ENCODE peak calls at places on chromosomes 4 and X, in nine cellular contexts. M, W, U, H, J, E, Z, X and Y are unnamed samples.
A peak's percentile ranks its signal among the peaks of the same experiment; 100 is the strongest.

GRCh38 chr4:141711211-141711610 is 74.8 kb downstream of the IL15 start:
- DNase-seq in M (no peak), W (no peak), U (no peak), H (no peak), J (peak; percentile 42), E (no peak), Z (no peak), X (no peak), Y (no peak)

GRCh38 chr4:1596393-1596792 is 87.7 kb downstream of the FAM53A start:
- DNase-seq in M (peak; percentile 23), W (no peak), U (no peak), H (peak; percentile 22), J (no peak), E (no peak), Z (no peak), X (no peak), Y (no peak)

GRCh38 chr4:125116431-125116830 is 198.3 kb upstream of the FAT4 start:
- DNase-seq in M (no peak), W (no peak), U (no peak), H (no peak), J (peak; percentile 20), E (no peak), Z (no peak), X (no peak), Y (no peak)

GRCh38 chrX:110168585-110168984 is 149.3 kb downstream of the AMMECR1 start:
- DNase-seq in M (no peak), W (no peak), U (no peak), H (no peak), J (no peak), E (no peak), Z (no peak), X (no peak), Y (no peak)

GRCh38 chrX:150696836-150697235 is 3.6 kb downstream of the MTMR1 start:
- DNase-seq in M (no peak), W (no peak), U (no peak), H (no peak), J (no peak), E (no peak), Z (no peak), X (no peak), Y (no peak)

GRCh38 chr4:95510877-95511276 is 37.9 kb downstream of the UNC5C start:
- DNase-seq in M (no peak), W (no peak), U (no peak), H (no peak), J (no peak), E (no peak), Z (no peak), X (no peak), Y (no peak)

GRCh38 chr4:110396963-110397362 is 79.0 kb upstream of the ENPEP start:
- DNase-seq in M (no peak), W (no peak), U (no peak), H (no peak), J (no peak), E (no peak), Z (no peak), X (no peak), Y (no peak)

GRCh38 chrX:37912286-37912685 is 64.9 kb upstream of the DYNLT3 start:
- DNase-seq in M (no peak), W (no peak), U (no peak), H (no peak), J (peak; percentile 41), E (no peak), Z (no peak), X (no peak), Y (no peak)

GRCh38 chr4:62912531-62912930 is 1496.7 kb downstream of the TECRL start:
- DNase-seq in M (no peak), W (no peak), U (no peak), H (no peak), J (no peak), E (no peak), Z (no peak), X (no peak), Y (no peak)

GRCh38 chr4:8303081-8303480 is 33.5 kb downstream of the HTRA3 start:
- DNase-seq in M (peak; percentile 21), W (peak; percentile 24), U (no peak), H (peak; percentile 18), J (no peak), E (no peak), Z (no peak), X (peak; percentile 3), Y (peak; percentile 31)

GRCh38 chrX:153687121-153688039 is at the start of gene SLC6A8:
- DNase-seq in M (peak; percentile 71), W (peak; percentile 87), U (no peak), H (peak; percentile 65), J (peak; percentile 56), E (peak; percentile 68), Z (peak; percentile 70), X (peak; percentile 71), Y (peak; percentile 67)

GRCh38 chrX:19174401-19175025 is 52.2 kb upstream of the ADGRG2 start:
- DNase-seq in M (no peak), W (no peak), U (no peak), H (no peak), J (peak; percentile 7), E (peak; percentile 66), Z (no peak), X (no peak), Y (no peak)

GRCh38 chr4:59540311-59540710 is 1659.8 kb upstream of the ADGRL3 start:
- DNase-seq in M (no peak), W (no peak), U (no peak), H (no peak), J (no peak), E (no peak), Z (no peak), X (no peak), Y (no peak)

GRCh38 chr4:40577588-40578253 is 51.9 kb downstream of the RBM47 start:
- DNase-seq in M (no peak), W (no peak), U (no peak), H (no peak), J (no peak), E (no peak), Z (no peak), X (no peak), Y (no peak)
- H3K27ac ChIP-seq in M (peak overlapping the region; percentile 65), W (peak overlapping the region; percentile 59), U (peak overlapping the region; percentile 59), H (peak overlapping the region; percentile 80), J (peak overlapping the region; percentile 92), E (peak overlapping the region; percentile 40), Z (no peak overlapping the region), X (peak overlapping the region; percentile 80), Y (peak overlapping the region; percentile 76)

GRCh38 chrX:319579-320125 is 1.1 kb upstream of the GTPBP6 start:
- DNase-seq in M (peak; percentile 70), W (no peak), U (no peak), H (peak; percentile 67), J (no peak), E (no peak), Z (no peak), X (peak; percentile 35), Y (peak; percentile 49)

GRCh38 chrX:317424-318067 is 1.1 kb downstream of the GTPBP6 start:
- DNase-seq in M (no peak), W (peak; percentile 57), U (peak; percentile 8), H (no peak), J (no peak), E (no peak), Z (no peak), X (no peak), Y (no peak)

GRCh38 chrX:318739-319578 is at the start of gene GTPBP6:
- DNase-seq in M (peak; percentile 100), W (peak; percentile 100), U (peak; percentile 81), H (peak; percentile 100), J (peak; percentile 100), E (peak; percentile 100), Z (peak; percentile 100), X (peak; percentile 100), Y (peak; percentile 100)

GRCh38 chrX:318068-318738 is 393 bp downstream of the GTPBP6 start:
- DNase-seq in M (peak; percentile 98), W (peak; percentile 100), U (peak; percentile 48), H (peak; percentile 99), J (peak; percentile 99), E (peak; percentile 99), Z (peak; percentile 100), X (peak; percentile 99), Y (peak; percentile 98)

GRCh38 chrX:320126-320783 is 1.7 kb upstream of the GTPBP6 start:
- DNase-seq in M (peak; percentile 57), W (no peak), U (no peak), H (peak; percentile 43), J (peak; percentile 28), E (no peak), Z (no peak), X (peak; percentile 26), Y (peak; percentile 38)
- H3K27ac ChIP-seq in M (no peak overlapping the region), W (no peak overlapping the region), U (peak overlapping the region; percentile 66), H (peak overlapping the region; percentile 88), J (no peak overlapping the region), E (no peak overlapping the region), Z (no peak overlapping the region), X (peak overlapping the region; percentile 96), Y (no peak overlapping the region)

DNA sequence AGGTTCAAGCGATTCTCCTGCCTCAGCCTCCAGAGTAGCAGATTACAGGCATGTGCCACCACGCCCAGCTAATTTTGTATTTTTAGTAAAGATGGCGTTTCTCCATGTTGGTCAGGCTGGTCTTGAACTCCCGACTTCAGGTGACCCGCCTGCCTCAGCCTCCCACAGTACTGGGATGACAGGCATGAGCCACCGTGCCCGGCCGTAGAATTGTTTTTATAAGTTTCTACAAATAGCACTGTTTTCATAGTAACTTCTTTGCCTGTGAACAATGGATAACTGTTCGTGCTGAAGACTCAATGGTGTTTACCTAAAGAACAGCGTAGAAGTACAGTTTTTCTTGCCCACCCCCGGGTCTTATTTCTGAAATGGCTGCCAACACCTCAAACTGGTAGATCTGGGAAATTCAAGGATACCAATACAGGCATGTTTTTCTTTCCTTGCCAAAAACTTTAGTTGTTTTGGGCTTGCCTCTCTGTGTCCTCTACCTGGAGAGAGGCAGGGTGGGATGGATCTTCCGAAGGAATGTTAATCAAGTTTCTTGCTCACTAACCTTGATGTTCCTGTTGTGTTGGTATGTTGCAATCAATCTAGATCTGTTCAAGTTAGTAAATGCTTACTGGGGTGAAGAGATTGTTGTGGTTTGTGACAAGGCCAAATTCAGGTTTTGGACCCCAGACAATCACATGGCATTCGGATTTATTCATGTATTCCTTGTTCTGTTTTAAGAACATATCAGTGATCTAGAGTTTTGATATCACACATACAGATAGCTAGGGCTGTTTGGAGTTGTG is 2.8 kb upstream of the RUFY3 start:
- DNase-seq in M (no peak), W (no peak), U (no peak), H (no peak), J (no peak), E (no peak), Z (no peak), X (no peak), Y (no peak)
- H3K27ac ChIP-seq in M (no peak overlapping the region), W (no peak overlapping the region), U (no peak overlapping the region), H (no peak overlapping the region), J (no peak overlapping the region), E (no peak overlapping the region), Z (no peak overlapping the region), X (no peak overlapping the region), Y (no peak overlapping the region)

DNA sequence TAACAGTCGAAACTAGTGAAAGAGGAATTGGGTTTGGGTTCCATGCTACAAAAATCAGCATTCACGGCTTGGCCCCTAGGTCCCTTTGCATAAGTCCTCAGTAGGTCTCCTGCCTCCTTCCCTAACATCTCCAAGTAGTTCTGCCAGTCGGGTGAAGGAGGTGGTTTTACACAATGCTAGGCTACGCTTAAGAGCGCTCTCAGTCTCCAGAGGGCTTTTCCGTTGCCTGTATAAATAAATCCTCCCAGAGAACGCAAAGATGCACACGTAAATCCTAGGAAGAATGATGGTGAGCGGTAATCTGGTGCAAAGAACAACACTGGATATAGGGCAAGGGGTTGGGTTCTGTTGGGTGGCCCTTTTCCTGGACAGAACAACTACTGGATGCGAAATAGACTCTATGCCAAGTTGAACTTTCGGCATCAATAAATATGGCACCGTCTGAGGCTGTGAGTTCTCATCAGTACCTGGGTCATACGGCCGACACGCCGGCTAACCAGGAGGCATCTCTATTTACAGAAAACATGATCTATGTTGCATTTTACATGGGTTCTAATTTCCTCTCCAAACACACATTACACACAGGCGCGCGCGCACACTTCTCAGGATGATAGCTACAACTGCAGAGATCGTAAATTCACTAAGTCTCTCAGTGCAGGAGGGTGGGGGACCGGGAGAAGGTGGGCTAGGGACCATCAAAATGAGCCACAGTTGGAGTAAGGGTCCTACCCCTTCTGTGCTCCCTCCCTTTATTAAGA is 1.3 kb downstream of the CAMK2D start:
- DNase-seq in M (peak; percentile 50), W (peak; percentile 63), U (no peak), H (peak; percentile 56), J (peak; percentile 72), E (no peak), Z (no peak), X (peak; percentile 45), Y (no peak)
- H3K27ac ChIP-seq in M (peak overlapping the region; percentile 99), W (peak overlapping the region; percentile 95), U (peak overlapping the region; percentile 89), H (peak overlapping the region; percentile 96), J (peak overlapping the region; percentile 90), E (peak overlapping the region; percentile 99), Z (no peak overlapping the region), X (peak overlapping the region; percentile 97), Y (peak overlapping the region; percentile 100)